ENCODE peak calls at places on chromosomes 12 and 14, in eight cellular contexts. C is progenitor cell of endocrine pancreas, I is GM06990, G is uterus, S is tibial artery, X is astrocyte of the cerebellum, Y is choroid plexus epithelial cell, D is PC-3. F is an unnamed sample.

GRCh38 chr12:99332936-99333591 is 314.5 kb upstream of the GARIN6 start:
- DNase-seq in C (no peak), I (peak), G (no peak), S (no peak), X (no peak), Y (no peak), D (no peak), F (no peak)

GRCh38 chr12:30784508-30784907 is 29.8 kb upstream of the CAPRIN2 start:
- DNase-seq in C (no peak), I (no peak), G (no peak), S (no peak), X (no peak), Y (no peak), D (no peak), F (no peak)

GRCh38 chr12:5733136-5733755 is 211.8 kb downstream of the ANO2 start:
- DNase-seq in C (no peak), I (no peak), G (no peak), S (no peak), X (no peak), Y (no peak), D (no peak), F (no peak)

GRCh38 chr12:16586350-16587109 is 19.4 kb downstream of the LMO3 start:
- DNase-seq in C (no peak), I (no peak), G (peak), S (peak), X (peak), Y (no peak), D (no peak), F (no peak)

GRCh38 chr12:79366374-79366773 is 324.4 kb downstream of the PAWR start:
- DNase-seq in C (no peak), I (no peak), G (no peak), S (no peak), X (no peak), Y (no peak), D (no peak), F (no peak)

GRCh38 chr12:104902125-104902524 is 56.0 kb downstream of the SLC41A2 start:
- DNase-seq in C (no peak), I (no peak), G (no peak), S (no peak), X (no peak), Y (no peak), D (no peak), F (no peak)

GRCh38 chr12:27285395-27285794 is 41.3 kb downstream of the STK38L start:
- DNase-seq in C (no peak), I (no peak), G (no peak), S (no peak), X (no peak), Y (peak), D (no peak), F (no peak)

GRCh38 chr12:26274441-26275312 is 79.3 kb downstream of the SSPN start:
- DNase-seq in C (no peak), I (peak), G (peak), S (peak), X (peak), Y (peak), D (peak), F (no peak)

GRCh38 chr12:76611533-76611932 is 52.0 kb upstream of the OSBPL8 start:
- DNase-seq in C (no peak), I (no peak), G (no peak), S (no peak), X (no peak), Y (peak), D (peak), F (no peak)

GRCh38 chr12:124667671-124668337 is 100.4 kb upstream of the NCOR2 start:
- DNase-seq in C (no peak), I (no peak), G (no peak), S (no peak), X (no peak), Y (no peak), D (no peak), F (no peak)

GRCh38 chr12:109518820-109519665 is 41.6 kb downstream of the UBE3B start:
- DNase-seq in C (peak), I (no peak), G (peak), S (peak), X (peak), Y (peak), D (peak), F (peak)

GRCh38 chr14:32408018-32408417 is 78.9 kb downstream of the AKAP6 start:
- DNase-seq in C (no peak), I (no peak), G (peak), S (peak), X (no peak), Y (peak), D (no peak), F (no peak)

GRCh38 chr12:104656383-104656782 is 199.6 kb downstream of the CHST11 start:
- DNase-seq in C (no peak), I (no peak), G (no peak), S (no peak), X (no peak), Y (peak), D (no peak), F (no peak)

DNA sequence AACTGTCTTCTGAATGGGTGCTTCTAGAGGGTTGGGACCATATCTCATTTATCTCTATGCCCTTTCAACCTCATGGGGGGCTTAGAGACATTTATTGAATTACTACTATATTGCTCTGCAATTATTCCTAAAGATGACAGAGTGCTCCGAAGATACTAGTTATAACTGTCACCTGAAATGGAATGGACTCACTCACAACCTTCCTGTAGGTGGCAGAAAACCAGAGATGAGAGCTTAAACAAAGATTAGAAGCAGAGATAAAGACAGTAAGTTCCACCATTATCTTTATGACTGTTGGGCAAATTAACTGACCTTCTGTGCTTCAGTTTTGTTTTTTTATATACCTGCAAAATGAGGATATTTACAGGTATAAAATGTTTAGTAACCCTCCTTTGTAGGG is 31.5 kb upstream of the GTF2A1 start:
- DNase-seq in C (no peak), I (no peak), G (no peak), S (no peak), X (no peak), Y (no peak), D (peak), F (no peak)
- TF ChIP-seq CTCF in C (no peak), I (peak), G (no peak), S (no peak), X (no peak), Y (no peak), D (peak), F (no peak)

DNA sequence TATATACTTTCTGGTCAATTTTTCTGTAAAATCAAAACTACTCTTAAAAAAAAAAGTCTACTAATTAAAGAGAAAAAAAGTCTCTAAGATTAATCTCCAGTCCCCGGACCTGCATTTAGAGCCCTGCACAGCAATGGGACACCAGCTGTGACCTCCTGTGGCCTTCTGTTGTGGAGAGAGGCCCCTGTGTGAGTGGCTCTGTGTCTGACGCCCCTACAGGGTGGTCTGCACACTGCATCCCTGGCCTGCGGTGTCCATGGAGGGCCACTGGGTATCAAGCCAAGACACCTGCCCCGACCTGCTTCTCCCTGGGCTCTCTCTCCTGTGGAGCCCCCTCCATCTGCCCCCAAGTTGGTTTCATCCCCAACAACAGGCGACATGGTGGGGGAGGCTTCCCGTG is 248.0 kb upstream of the DIO3 start:
- DNase-seq in C (no peak), I (no peak), G (no peak), S (no peak), X (no peak), Y (no peak), D (no peak), F (no peak)
- TF ChIP-seq CTCF in C (peak), I (no peak), G (no peak), S (no peak), X (no peak), Y (no peak), D (no peak), F (no peak)

GRCh38 chr14:81991998-81992397 is 458.3 kb upstream of the SEL1L start:
- DNase-seq in C (no peak), I (no peak), G (no peak), S (no peak), X (no peak), Y (peak), D (peak), F (no peak)
- TF ChIP-seq CTCF in C (peak), I (peak), G (no peak), S (no peak), X (peak), Y (peak), D (peak), F (no peak)

GRCh38 chr12:120367252-120367923 is 1.6 kb downstream of the MSI1 start:
- DNase-seq in C (no peak), I (no peak), G (no peak), S (no peak), X (no peak), Y (peak), D (no peak), F (no peak)
- TF ChIP-seq CTCF in C (peak), I (peak), G (no peak), S (no peak), X (peak), Y (peak), D (peak), F (no peak)

DNA sequence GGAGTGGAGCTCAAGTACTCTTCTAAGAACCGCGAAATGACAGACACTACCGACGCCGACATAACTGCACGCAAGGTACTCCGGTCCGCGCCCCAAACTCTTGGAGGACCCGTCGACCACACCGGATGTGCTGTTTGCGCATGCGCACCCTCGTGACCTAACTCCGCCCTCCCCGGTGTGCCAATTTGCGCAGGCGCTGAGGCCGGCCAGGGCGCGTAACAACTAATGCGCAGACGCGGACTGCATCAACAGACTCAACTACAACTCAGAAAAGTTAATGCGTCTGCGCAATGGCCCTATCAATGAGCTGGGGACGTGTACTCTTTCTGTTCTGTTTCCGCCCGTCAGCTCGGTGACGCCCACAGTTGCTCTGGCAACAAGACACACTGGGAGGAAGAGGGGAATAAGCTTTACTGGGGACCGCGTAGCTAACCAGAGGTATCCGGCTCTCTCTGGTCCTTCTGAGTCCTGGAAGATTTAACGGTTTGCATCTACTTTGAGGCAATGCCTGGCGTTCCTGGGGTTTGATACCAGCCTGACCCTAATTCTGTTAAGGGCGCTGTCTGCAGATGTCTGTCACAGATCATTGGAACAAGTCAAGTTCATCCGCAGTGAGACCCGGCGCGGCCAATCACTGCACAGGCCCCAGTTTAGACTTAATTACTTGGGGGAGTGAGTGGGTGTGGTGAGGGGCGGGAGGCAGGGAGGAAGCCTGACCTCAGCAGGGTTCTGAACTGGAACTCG is at the start of gene DAD1:
- DNase-seq in C (peak), I (peak), G (peak), S (peak), X (peak), Y (peak), D (peak), F (peak)
- TF ChIP-seq CTCF in C (peak), I (no peak), G (no peak), S (no peak), X (no peak), Y (no peak), D (no peak), F (no peak)

GRCh38 chr14:60590907-60591510 is 58.3 kb downstream of the SIX1 start:
- DNase-seq in C (no peak), I (no peak), G (no peak), S (no peak), X (peak), Y (peak), D (no peak), F (no peak)
- TF ChIP-seq CTCF in C (no peak), I (no peak), G (no peak), S (no peak), X (no peak), Y (no peak), D (no peak), F (no peak)

GRCh38 chr12:113174461-113175384 is 10.6 kb downstream of the DDX54 start:
- DNase-seq in C (peak), I (peak), G (peak), S (peak), X (no peak), Y (peak), D (peak), F (peak)
- TF ChIP-seq CTCF in C (peak), I (peak), G (peak), S (peak), X (peak), Y (peak), D (peak), F (peak)

DNA sequence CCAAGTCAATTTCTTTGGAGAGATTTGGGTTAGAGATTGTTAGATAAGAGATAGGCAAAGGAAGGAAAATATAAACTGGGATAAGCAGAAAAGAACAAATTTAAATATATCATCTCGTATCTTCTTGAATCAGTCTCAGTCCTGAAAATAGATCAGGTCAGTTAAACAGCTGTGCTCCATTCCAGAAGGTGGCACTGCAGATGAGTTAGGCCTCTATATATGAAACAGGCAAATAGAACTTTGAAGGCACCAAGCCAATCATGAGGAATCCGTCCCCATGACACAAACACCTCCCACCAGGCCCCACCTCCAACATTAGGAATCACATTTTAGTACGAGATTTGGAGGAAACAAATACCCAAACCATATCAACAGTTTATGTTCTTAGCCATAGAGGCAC is 605.5 kb upstream of the USP15 start:
- DNase-seq in C (no peak), I (no peak), G (no peak), S (no peak), X (no peak), Y (peak), D (peak), F (no peak)
- TF ChIP-seq CTCF in C (peak), I (no peak), G (no peak), S (no peak), X (no peak), Y (peak), D (peak), F (no peak)